ENCODE peak calls at places on chromosomes 16 and 17, in ten cellular contexts. One of them, this sample, is unnamed. For H3K4me1, the result is how much of the 10 kb centered on the place peaks cover.

GRCh38 chr16:2483160-2483559 is 8.2 kb downstream of the TBC1D24 start:
- DNase-seq in ovary: no peak
- DNase-seq in left ventricle myocardium inferior: no peak
- DNase-seq in H9: no peak
- DNase-seq in A549: no peak
- DNase-seq in tibial artery: no peak
- DNase-seq in stomach: no peak
- DNase-seq in fibroblast of lung: no peak
- DNase-seq in heart right ventricle: no peak
- DNase-seq in CD8-positive, alpha-beta T cell: peak
- DNase-seq in this sample: no peak

GRCh38 chr16:66109677-66110076 is 256.8 kb upstream of the CDH5 start:
- DNase-seq in fibroblast of lung: no peak
- DNase-seq in H9: no peak
- DNase-seq in heart right ventricle: no peak
- DNase-seq in stomach: no peak
- DNase-seq in ovary: no peak
- DNase-seq in CD8-positive, alpha-beta T cell: no peak
- DNase-seq in tibial artery: no peak
- DNase-seq in A549: no peak
- DNase-seq in left ventricle myocardium inferior: no peak
- DNase-seq in this sample: no peak

GRCh38 chr17:19384723-19385391 is 2.1 kb downstream of the MFAP4 start:
- DNase-seq in ovary: peak
- DNase-seq in tibial artery: peak
- DNase-seq in stomach: peak
- DNase-seq in CD8-positive, alpha-beta T cell: no peak
- DNase-seq in fibroblast of lung: peak
- DNase-seq in left ventricle myocardium inferior: peak
- DNase-seq in heart right ventricle: peak
- DNase-seq in H9: no peak
- DNase-seq in A549: no peak
- DNase-seq in this sample: no peak

GRCh38 chr16:87939562-87940423 is 3.5 kb upstream of the CA5A start:
- DNase-seq in heart right ventricle: no peak
- DNase-seq in stomach: no peak
- DNase-seq in left ventricle myocardium inferior: no peak
- DNase-seq in H9: no peak
- DNase-seq in ovary: no peak
- DNase-seq in tibial artery: no peak
- DNase-seq in A549: no peak
- DNase-seq in fibroblast of lung: no peak
- DNase-seq in CD8-positive, alpha-beta T cell: no peak
- DNase-seq in this sample: no peak

GRCh38 chr17:34620458-34620857 is 41.1 kb downstream of the TMEM132E start:
- DNase-seq in fibroblast of lung: no peak
- DNase-seq in H9: no peak
- DNase-seq in ovary: no peak
- DNase-seq in stomach: no peak
- DNase-seq in CD8-positive, alpha-beta T cell: no peak
- DNase-seq in heart right ventricle: no peak
- DNase-seq in tibial artery: no peak
- DNase-seq in left ventricle myocardium inferior: no peak
- DNase-seq in A549: no peak
- DNase-seq in this sample: no peak

GRCh38 chr17:40551091-40551873 is 14.0 kb downstream of the CCR7 start:
- DNase-seq in CD8-positive, alpha-beta T cell: no peak
- DNase-seq in ovary: peak
- DNase-seq in left ventricle myocardium inferior: peak
- DNase-seq in heart right ventricle: peak
- DNase-seq in A549: peak
- DNase-seq in fibroblast of lung: peak
- DNase-seq in H9: no peak
- DNase-seq in tibial artery: peak
- DNase-seq in stomach: peak
- DNase-seq in this sample: no peak

GRCh38 chr17:44487170-44487569 is 16.0 kb downstream of the GPATCH8 start:
- DNase-seq in tibial artery: no peak
- DNase-seq in ovary: no peak
- DNase-seq in left ventricle myocardium inferior: no peak
- DNase-seq in stomach: no peak
- DNase-seq in H9: no peak
- DNase-seq in heart right ventricle: no peak
- DNase-seq in A549: no peak
- DNase-seq in fibroblast of lung: no peak
- DNase-seq in CD8-positive, alpha-beta T cell: no peak
- DNase-seq in this sample: no peak

GRCh38 chr16:86874141-86874540 is 295.8 kb downstream of the FOXL1 start:
- DNase-seq in heart right ventricle: no peak
- DNase-seq in left ventricle myocardium inferior: no peak
- DNase-seq in H9: peak
- DNase-seq in CD8-positive, alpha-beta T cell: no peak
- DNase-seq in fibroblast of lung: no peak
- DNase-seq in A549: no peak
- DNase-seq in ovary: no peak
- DNase-seq in stomach: no peak
- DNase-seq in tibial artery: no peak
- DNase-seq in this sample: peak

GRCh38 chr16:86521236-86522197 is 11.2 kb downstream of the FOXF1 start:
- DNase-seq in stomach: no peak
- DNase-seq in ovary: no peak
- DNase-seq in CD8-positive, alpha-beta T cell: no peak
- DNase-seq in heart right ventricle: no peak
- DNase-seq in left ventricle myocardium inferior: peak
- DNase-seq in fibroblast of lung: no peak
- DNase-seq in tibial artery: no peak
- DNase-seq in A549: no peak
- DNase-seq in H9: no peak
- DNase-seq in this sample: no peak

GRCh38 chr16:87739801-87740200 is 26.0 kb downstream of the KLHDC4 start:
- DNase-seq in tibial artery: no peak
- DNase-seq in ovary: no peak
- DNase-seq in A549: no peak
- DNase-seq in heart right ventricle: no peak
- DNase-seq in CD8-positive, alpha-beta T cell: no peak
- DNase-seq in H9: no peak
- DNase-seq in fibroblast of lung: no peak
- DNase-seq in stomach: no peak
- DNase-seq in left ventricle myocardium inferior: no peak
- DNase-seq in this sample: no peak

GRCh38 chr17:44117351-44117750 is 6.1 kb downstream of the HDAC5 start:
- DNase-seq in H9: no peak
- DNase-seq in tibial artery: no peak
- DNase-seq in heart right ventricle: no peak
- DNase-seq in ovary: no peak
- DNase-seq in left ventricle myocardium inferior: no peak
- DNase-seq in stomach: no peak
- DNase-seq in fibroblast of lung: no peak
- DNase-seq in CD8-positive, alpha-beta T cell: no peak
- DNase-seq in A549: no peak
- DNase-seq in this sample: no peak

DNA sequence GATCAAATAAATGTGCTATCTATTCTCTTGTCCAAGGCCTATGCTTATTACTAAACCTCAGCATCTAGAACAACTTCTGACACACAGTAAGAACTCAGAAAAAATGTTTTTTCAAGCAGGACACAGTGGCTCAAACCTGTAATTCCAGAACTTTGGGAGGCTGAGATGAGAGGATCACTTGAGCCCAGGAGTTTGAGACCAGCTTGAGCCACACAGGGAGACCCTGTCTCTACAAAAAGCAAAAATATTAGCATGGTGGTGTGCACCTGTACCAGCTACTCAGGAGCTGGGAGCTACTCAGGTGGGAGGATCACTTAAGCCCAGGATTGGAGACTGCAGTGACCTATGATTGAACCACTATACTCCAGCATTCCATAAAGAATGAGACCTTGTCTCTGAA is 32.5 kb downstream of the USP32 start:
- DNase-seq in CD8-positive, alpha-beta T cell: no peak
- DNase-seq in stomach: no peak
- DNase-seq in H9: no peak
- DNase-seq in A549: no peak
- DNase-seq in fibroblast of lung: no peak
- DNase-seq in left ventricle myocardium inferior: no peak
- DNase-seq in heart right ventricle: no peak
- DNase-seq in ovary: no peak
- DNase-seq in tibial artery: no peak
- DNase-seq in this sample: no peak
- H3K4me1 ChIP-seq in CD8-positive, alpha-beta T cell: under half
- H3K4me1 ChIP-seq in stomach: under half
- H3K4me1 ChIP-seq in H9: under half
- H3K4me1 ChIP-seq in A549: under half
- H3K4me1 ChIP-seq in fibroblast of lung: under half
- H3K4me1 ChIP-seq in left ventricle myocardium inferior: under half
- H3K4me1 ChIP-seq in heart right ventricle: under half
- H3K4me1 ChIP-seq in ovary: under half
- H3K4me1 ChIP-seq in tibial artery: under half
- H3K4me1 ChIP-seq in this sample: under half

GRCh38 chr17:79840204-79840988 is 1.2 kb upstream of the CBX4 start:
- DNase-seq in CD8-positive, alpha-beta T cell: peak
- DNase-seq in H9: peak
- DNase-seq in stomach: peak
- DNase-seq in tibial artery: peak
- DNase-seq in heart right ventricle: peak
- DNase-seq in A549: peak
- DNase-seq in ovary: peak
- DNase-seq in fibroblast of lung: no peak
- DNase-seq in left ventricle myocardium inferior: peak
- DNase-seq in this sample: peak
- TF ChIP-seq CTCF in CD8-positive, alpha-beta T cell: no peak
- TF ChIP-seq CTCF in H9: peak
- TF ChIP-seq CTCF in stomach: no peak
- TF ChIP-seq CTCF in tibial artery: no peak
- TF ChIP-seq CTCF in heart right ventricle: no peak
- TF ChIP-seq CTCF in A549: peak
- TF ChIP-seq CTCF in ovary: peak
- TF ChIP-seq CTCF in fibroblast of lung: no peak
- TF ChIP-seq CTCF in left ventricle myocardium inferior: no peak
- TF ChIP-seq CTCF in this sample: peak

DNA sequence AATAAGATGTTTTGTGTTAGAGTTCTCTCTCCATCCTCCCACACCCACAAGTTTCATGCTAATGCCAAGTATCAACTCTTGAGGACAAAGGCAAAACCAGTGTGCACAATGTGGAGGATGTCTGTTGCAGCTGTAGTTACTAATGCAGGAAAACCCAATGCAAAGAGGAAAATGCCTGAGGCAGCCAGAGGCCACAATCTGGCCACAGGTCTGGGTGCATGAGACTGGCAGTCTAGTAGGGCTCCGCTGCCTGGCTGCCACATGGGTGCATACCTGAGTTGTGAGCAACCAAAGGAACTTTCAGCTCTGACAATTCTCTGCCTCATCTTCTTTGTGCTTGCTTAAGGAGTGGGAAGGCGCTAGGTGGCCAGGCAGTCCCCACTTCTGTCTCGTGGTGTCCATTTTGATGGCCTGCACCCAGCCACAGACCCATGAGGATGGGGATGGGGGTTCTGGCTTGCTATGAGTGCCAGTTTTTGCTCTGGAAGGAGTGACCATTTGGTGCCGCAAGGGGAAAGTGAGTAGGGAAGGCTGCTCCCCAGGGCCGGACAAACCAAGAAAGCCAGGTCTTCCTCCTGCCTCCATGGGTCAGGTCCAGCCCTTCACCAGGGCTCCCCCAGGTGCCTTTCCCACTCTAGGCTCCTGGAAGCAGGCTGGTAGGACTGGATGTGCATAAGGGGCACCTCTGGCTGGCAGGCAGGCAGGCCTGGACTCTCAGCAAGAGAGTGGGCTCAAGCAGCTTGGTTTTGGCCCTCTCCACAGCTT is 4.2 kb upstream of the GFOD2 start:
- DNase-seq in CD8-positive, alpha-beta T cell: no peak
- DNase-seq in A549: no peak
- DNase-seq in tibial artery: no peak
- DNase-seq in ovary: no peak
- DNase-seq in fibroblast of lung: peak
- DNase-seq in left ventricle myocardium inferior: no peak
- DNase-seq in stomach: no peak
- DNase-seq in H9: no peak
- DNase-seq in heart right ventricle: no peak
- DNase-seq in this sample: no peak
- H3K27ac ChIP-seq in CD8-positive, alpha-beta T cell: no peak
- H3K27ac ChIP-seq in A549: no peak
- H3K27ac ChIP-seq in tibial artery: no peak
- H3K27ac ChIP-seq in ovary: no peak
- H3K27ac ChIP-seq in fibroblast of lung: no peak
- H3K27ac ChIP-seq in left ventricle myocardium inferior: no peak
- H3K27ac ChIP-seq in stomach: no peak
- H3K27ac ChIP-seq in H9: no peak
- H3K27ac ChIP-seq in heart right ventricle: no peak
- H3K27ac ChIP-seq in this sample: no peak

GRCh38 chr16:74747716-74748041 is 26.9 kb downstream of the FA2H start:
- DNase-seq in fibroblast of lung: no peak
- DNase-seq in tibial artery: no peak
- DNase-seq in stomach: no peak
- DNase-seq in heart right ventricle: no peak
- DNase-seq in H9: no peak
- DNase-seq in CD8-positive, alpha-beta T cell: no peak
- DNase-seq in left ventricle myocardium inferior: no peak
- DNase-seq in ovary: no peak
- DNase-seq in A549: no peak
- DNase-seq in this sample: no peak

GRCh38 chr16:74743668-74744299 is 30.8 kb downstream of the FA2H start:
- DNase-seq in stomach: peak
- DNase-seq in fibroblast of lung: peak
- DNase-seq in heart right ventricle: no peak
- DNase-seq in ovary: no peak
- DNase-seq in H9: no peak
- DNase-seq in A549: peak
- DNase-seq in left ventricle myocardium inferior: no peak
- DNase-seq in CD8-positive, alpha-beta T cell: no peak
- DNase-seq in tibial artery: no peak
- DNase-seq in this sample: no peak

GRCh38 chr16:74745109-74745615 is 29.5 kb downstream of the FA2H start:
- DNase-seq in left ventricle myocardium inferior: no peak
- DNase-seq in tibial artery: no peak
- DNase-seq in ovary: no peak
- DNase-seq in A549: no peak
- DNase-seq in H9: no peak
- DNase-seq in fibroblast of lung: no peak
- DNase-seq in heart right ventricle: no peak
- DNase-seq in CD8-positive, alpha-beta T cell: no peak
- DNase-seq in stomach: no peak
- DNase-seq in this sample: no peak

GRCh38 chr16:74744566-74744965 is 30.1 kb downstream of the FA2H start:
- DNase-seq in left ventricle myocardium inferior: no peak
- DNase-seq in stomach: no peak
- DNase-seq in H9: no peak
- DNase-seq in CD8-positive, alpha-beta T cell: no peak
- DNase-seq in A549: no peak
- DNase-seq in heart right ventricle: no peak
- DNase-seq in fibroblast of lung: no peak
- DNase-seq in ovary: no peak
- DNase-seq in tibial artery: no peak
- DNase-seq in this sample: no peak

DNA sequence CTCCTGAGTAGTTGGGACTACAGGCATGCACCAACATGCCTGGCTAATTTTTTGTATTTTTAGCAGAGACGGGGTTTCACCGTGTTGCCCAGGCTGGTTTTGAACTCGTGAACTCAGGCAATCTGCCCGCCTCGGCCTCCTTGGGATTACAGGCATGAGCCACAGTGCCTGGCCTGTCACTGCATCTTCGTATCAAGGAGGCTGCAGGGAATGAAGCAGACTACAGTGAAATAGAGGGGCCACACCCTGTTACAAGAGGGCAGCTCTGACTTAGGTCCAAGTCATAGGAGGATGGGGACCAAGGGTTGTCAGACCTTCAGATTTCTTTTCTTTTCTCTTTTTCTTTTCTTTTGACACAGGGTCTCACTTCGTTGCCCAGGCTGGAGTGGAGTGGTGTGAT is 28.7 kb downstream of the FA2H start:
- DNase-seq in tibial artery: no peak
- DNase-seq in left ventricle myocardium inferior: no peak
- DNase-seq in A549: no peak
- DNase-seq in H9: no peak
- DNase-seq in fibroblast of lung: no peak
- DNase-seq in heart right ventricle: no peak
- DNase-seq in stomach: no peak
- DNase-seq in CD8-positive, alpha-beta T cell: no peak
- DNase-seq in ovary: no peak
- DNase-seq in this sample: no peak
- H3K4me1 ChIP-seq in tibial artery: under half
- H3K4me1 ChIP-seq in left ventricle myocardium inferior: under half
- H3K4me1 ChIP-seq in A549: half or more
- H3K4me1 ChIP-seq in H9: under half
- H3K4me1 ChIP-seq in fibroblast of lung: under half
- H3K4me1 ChIP-seq in heart right ventricle: under half
- H3K4me1 ChIP-seq in stomach: under half
- H3K4me1 ChIP-seq in CD8-positive, alpha-beta T cell: under half
- H3K4me1 ChIP-seq in ovary: under half
- H3K4me1 ChIP-seq in this sample: under half

This sample was measured in neural progenitor cell.